ENCODE peak calls at places on chromosomes 13 and 19, in five cellular contexts. C, I, A, U and N are unnamed samples.

GRCh38 chr13:40781717-40782116 is 7.7 kb upstream of the SLC25A15 start:
- DNase-seq in A (no peak), I (no peak), C (no peak), U (no peak), N (no peak)

GRCh38 chr13:36163809-36164308 is 32.7 kb upstream of the DCLK1 start:
- DNase-seq in U (peak), A (peak), C (peak), I (no peak), N (peak)

GRCh38 chr13:96984061-96984508 is 10.2 kb downstream of the OXGR1 start:
- DNase-seq in A (peak), C (no peak), I (no peak), U (peak), N (no peak)

GRCh38 chr19:7697721-7698287 is 4.1 kb downstream of the FCER2 start:
- DNase-seq in U (no peak), A (no peak), I (no peak), C (no peak), N (no peak)

GRCh38 chr13:79898996-79899395 is 418.0 kb downstream of the NDFIP2 start:
- DNase-seq in U (no peak), A (no peak), C (no peak), I (no peak), N (no peak)

GRCh38 chr19:5113633-5114586 is 145.0 kb downstream of the KDM4B start:
- DNase-seq in I (no peak), U (no peak), A (no peak), C (no peak), N (no peak)

GRCh38 chr13:73970413-73971055 is 163.7 kb downstream of the KLF12 start:
- DNase-seq in C (no peak), I (no peak), A (no peak), U (no peak), N (no peak)

GRCh38 chr19:15197275-15198005 is 3.4 kb downstream of the NOTCH3 start:
- DNase-seq in U (no peak), A (no peak), I (no peak), C (no peak), N (no peak)

GRCh38 chr19:45705115-45705514 is 12.6 kb downstream of the QPCTL start:
- DNase-seq in U (no peak), I (no peak), A (no peak), C (no peak), N (no peak)

GRCh38 chr13:40681341-40682051 is 15.1 kb upstream of the FOXO1 start:
- DNase-seq in I (no peak), C (no peak), A (no peak), U (no peak), N (no peak)

GRCh38 chr19:51749979-51750378 is 1.7 kb downstream of the FPR1 start:
- DNase-seq in A (no peak), U (no peak), I (no peak), C (no peak), N (no peak)

GRCh38 chr19:4380254-4380727 is 20.1 kb downstream of the SH3GL1 start:
- DNase-seq in A (no peak), U (no peak), C (no peak), I (no peak), N (no peak)

GRCh38 chr19:4208385-4209094 is 20.8 kb upstream of the EBI3 start:
- DNase-seq in A (peak), I (no peak), U (peak), C (no peak), N (no peak)

GRCh38 chr13:99431927-99432636 is 69.2 kb upstream of the TM9SF2 start:
- DNase-seq in A (no peak), U (no peak), C (no peak), I (no peak), N (no peak)

GRCh38 chr19:30629086-30629485 is 256.9 kb downstream of the ZNF536 start:
- DNase-seq in I (no peak), C (no peak), U (no peak), A (no peak), N (peak)

GRCh38 chr13:31094331-31095015 is 67.2 kb downstream of the HSPH1 start:
- DNase-seq in I (no peak), A (peak), C (no peak), U (no peak), N (no peak)

GRCh38 chr19:623175-623916 is 10.0 kb downstream of the POLRMT start:
- DNase-seq in A (no peak), I (no peak), C (no peak), U (no peak), N (no peak)

GRCh38 chr19:31066385-31066784 is 282.9 kb downstream of the TSHZ3 start:
- DNase-seq in C (no peak), I (no peak), U (no peak), A (no peak), N (no peak)

GRCh38 chr13:43134896-43135295 is 111.5 kb downstream of the DNAJC15 start:
- DNase-seq in A (no peak), I (no peak), C (no peak), U (peak), N (no peak)

GRCh38 chr19:18156841-18157464 is 4.0 kb downstream of the PIK3R2 start:
- DNase-seq in A (peak), U (peak), I (no peak), C (peak), N (no peak)

GRCh38 chr19:11784356-11784755 is 14.0 kb upstream of the ZNF491 start:
- DNase-seq in A (no peak), U (no peak), I (no peak), C (no peak), N (no peak)

GRCh38 chr19:14544977-14545715 is 15.8 kb downstream of the TECR start:
- DNase-seq in I (no peak), U (no peak), A (no peak), C (no peak), N (no peak)

GRCh38 chr19:40159744-40160143 is 31.5 kb upstream of the MAP3K10 start:
- DNase-seq in I (no peak), U (no peak), C (no peak), A (no peak), N (no peak)

GRCh38 chr13:54633461-54633860 is 1604.8 kb downstream of the OLFM4 start:
- DNase-seq in I (no peak), U (no peak), C (no peak), A (no peak), N (no peak)

GRCh38 chr13:99313473-99313872 is 6.3 kb upstream of the GPR183 start:
- DNase-seq in A (peak), U (peak), I (no peak), C (no peak), N (no peak)

GRCh38 chr13:100440756-100441421 is 147.7 kb downstream of the GGACT start:
- DNase-seq in U (no peak), I (no peak), A (no peak), C (no peak), N (no peak)

GRCh38 chr13:47933688-47934011 is 67.4 kb downstream of the SUCLA2 start:
- DNase-seq in A (no peak), C (no peak), I (no peak), U (no peak), N (no peak)

GRCh38 chr19:29337029-29337428 is 124.1 kb upstream of the UQCRFS1 start:
- DNase-seq in I (no peak), U (no peak), C (no peak), A (no peak), N (no peak)

GRCh38 chr13:83272076-83272475 is 610.2 kb downstream of the SLITRK1 start:
- DNase-seq in U (no peak), I (no peak), C (no peak), A (no peak), N (no peak)